ENCODE peak calls at places on chromosome 16, in six cellular contexts. R is cardiac muscle cell; C is astrocyte of the hippocampus; I is CD8-positive, alpha-beta T cell; X is foreskin fibroblast; B is nephron progenitor cell. J is an unnamed sample.

GRCh38 chr16:49663081-49664057 is 192.5 kb downstream of the ZNF423 start:
- DNase-seq in R (peak; percentile 26), C (peak; percentile 46), I (no peak), X (no peak), B (no peak), J (peak; percentile 32)

GRCh38 chr16:79089735-79090284 is 510.7 kb downstream of the MAF start:
- DNase-seq in R (no peak), C (no peak), I (peak; percentile 37), X (no peak), B (no peak), J (no peak)

GRCh38 chr16:88619859-88620655 is 18.3 kb upstream of the IL17C start:
- DNase-seq in R (no peak), C (peak; percentile 20), I (peak; percentile 76), X (no peak), B (no peak), J (peak; percentile 17)

GRCh38 chr16:72819345-72819744 is 228.6 kb downstream of the ZFHX3 start:
- DNase-seq in R (peak; percentile 45), C (peak; percentile 82), I (no peak), X (peak; percentile 55), B (no peak), J (peak; percentile 85)

GRCh38 chr16:57697896-57698537 is 3.4 kb downstream of the DRC7 start:
- DNase-seq in R (no peak), C (no peak), I (no peak), X (no peak), B (no peak), J (no peak)

GRCh38 chr16:68756250-68757051 is 19.4 kb downstream of the CDH1 start:
- DNase-seq in R (peak; percentile 40), C (no peak), I (peak; percentile 51), X (no peak), B (no peak), J (no peak)

GRCh38 chr16:56382901-56383355 is 42.4 kb downstream of the AMFR start:
- DNase-seq in R (peak; percentile 26), C (peak; percentile 77), I (no peak), X (no peak), B (no peak), J (peak; percentile 38)

GRCh38 chr16:51393381-51394005 is 242.4 kb upstream of the SALL1 start:
- DNase-seq in R (no peak), C (peak; percentile 53), I (no peak), X (peak; percentile 50), B (no peak), J (peak; percentile 15)

GRCh38 chr16:9050102-9050830 is 41.2 kb upstream of the HAPSTR1 start:
- DNase-seq in R (peak; percentile 36), C (no peak), I (no peak), X (no peak), B (peak; percentile 23), J (no peak)

GRCh38 chr16:65769776-65770438 is 596.6 kb upstream of the CDH5 start:
- DNase-seq in R (peak; percentile 78), C (peak; percentile 37), I (no peak), X (no peak), B (no peak), J (no peak)

GRCh38 chr16:86074651-86075487 is 175.9 kb downstream of the IRF8 start:
- DNase-seq in R (no peak), C (no peak), I (no peak), X (no peak), B (peak; percentile 56), J (no peak)

GRCh38 chr16:67517661-67518423 is 10.8 kb upstream of the RIPOR1 start:
- DNase-seq in R (no peak), C (no peak), I (no peak), X (no peak), B (no peak), J (no peak)

GRCh38 chr16:54934536-54935410 is 4.1 kb downstream of the IRX5 start:
- DNase-seq in R (no peak), C (peak; percentile 30), I (no peak), X (peak; percentile 53), B (peak; percentile 64), J (peak; percentile 60)

GRCh38 chr16:65739518-65739917 is 617.7 kb upstream of the CDH11 start:
- DNase-seq in R (no peak), C (no peak), I (no peak), X (no peak), B (no peak), J (no peak)

GRCh38 chr16:85658504-85659326 is 30.0 kb downstream of the GINS2 start:
- DNase-seq in R (no peak), C (no peak), I (no peak), X (no peak), B (no peak), J (no peak)

GRCh38 chr16:8397223-8397622 is 193.1 kb downstream of the TMEM114 start:
- DNase-seq in R (no peak), C (no peak), I (no peak), X (no peak), B (no peak), J (no peak)

GRCh38 chr16:3171855-3172593 is 16.0 kb upstream of the OR1F1 start:
- DNase-seq in R (no peak), C (no peak), I (no peak), X (no peak), B (peak; percentile 26), J (no peak)

GRCh38 chr16:58107228-58107627 is 22.0 kb downstream of the CFAP20 start:
- DNase-seq in R (no peak), C (no peak), I (no peak), X (no peak), B (no peak), J (no peak)

GRCh38 chr16:60558936-60559335 is 1477.3 kb downstream of the CDH8 start:
- DNase-seq in R (no peak), C (no peak), I (no peak), X (no peak), B (no peak), J (no peak)

GRCh38 chr16:85151603-85152413 is 39.5 kb upstream of the CIBAR2 start:
- DNase-seq in R (peak; percentile 87), C (peak; percentile 91), I (no peak), X (peak; percentile 87), B (no peak), J (peak; percentile 82)

GRCh38 chr16:28880955-28881354 is 2.7 kb downstream of the ATP2A1 start:
- DNase-seq in R (no peak), C (no peak), I (no peak), X (no peak), B (no peak), J (no peak)

GRCh38 chr16:85449195-85449884 is 163.8 kb upstream of the GSE1 start:
- DNase-seq in R (no peak), C (no peak), I (no peak), X (no peak), B (no peak), J (no peak)

GRCh38 chr16:86714166-86714565 is 135.8 kb downstream of the FOXL1 start:
- DNase-seq in R (no peak), C (peak; percentile 41), I (no peak), X (no peak), B (no peak), J (no peak)